ENCODE peak calls at places on chromosomes 7 and 10, in six cellular contexts. J is HepG2, C is SK-N-SH, D is GM12878, I is HCT116, T is K562. M is an unnamed sample.

GRCh38 chr7:108455833-108456677 is at the start of gene NRCAM:
- DNase-seq in J (no peak), C (peak), D (no peak), I (no peak), T (peak), M (peak)

GRCh38 chr7:76357379-76358052 is 1.3 kb downstream of the YWHAG start:
- DNase-seq in J (no peak), C (no peak), D (no peak), I (no peak), T (no peak), M (no peak)

GRCh38 chr7:132516042-132516840 is 60.0 kb downstream of the PLXNA4 start:
- DNase-seq in J (peak), C (no peak), D (no peak), I (no peak), T (no peak), M (no peak)

GRCh38 chr10:98242823-98243222 is 25.2 kb downstream of the LOXL4 start:
- DNase-seq in J (no peak), C (peak), D (no peak), I (no peak), T (no peak), M (peak)

GRCh38 chr10:4006051-4006450 is 221.0 kb upstream of the KLF6 start:
- DNase-seq in J (no peak), C (no peak), D (no peak), I (no peak), T (no peak), M (no peak)

GRCh38 chr7:64893401-64893800 is 9.7 kb upstream of the ZNF273 start:
- DNase-seq in J (no peak), C (peak), D (no peak), I (no peak), T (peak), M (no peak)

GRCh38 chr10:119104653-119105024 is 726 bp downstream of the DENND10 start:
- DNase-seq in J (no peak), C (no peak), D (no peak), I (no peak), T (no peak), M (no peak)

GRCh38 chr10:119853584-119853983 is 19.1 kb downstream of the MCMBP start:
- DNase-seq in J (no peak), C (no peak), D (no peak), I (no peak), T (no peak), M (no peak)

GRCh38 chr7:27156508-27156898 is at the start of gene HOXA7:
- DNase-seq in J (no peak), C (peak), D (no peak), I (no peak), T (no peak), M (no peak)

GRCh38 chr7:49297958-49298357 is 373.6 kb downstream of the CDC14C start:
- DNase-seq in J (no peak), C (no peak), D (no peak), I (no peak), T (no peak), M (no peak)

GRCh38 chr7:2172311-2173183 is 60.2 kb downstream of the MAD1L1 start:
- DNase-seq in J (peak), C (peak), D (no peak), I (no peak), T (no peak), M (peak)

GRCh38 chr10:30284860-30285594 is 64.1 kb downstream of the MTPAP start:
- DNase-seq in J (no peak), C (peak), D (peak), I (no peak), T (no peak), M (no peak)

GRCh38 chr10:8594176-8594575 is 539.7 kb downstream of the GATA3 start:
- DNase-seq in J (no peak), C (no peak), D (no peak), I (no peak), T (no peak), M (no peak)

GRCh38 chr7:2870471-2870941 is 26.4 kb upstream of the GNA12 start:
- DNase-seq in J (no peak), C (peak), D (no peak), I (peak), T (no peak), M (peak)

GRCh38 chr7:23106491-23106800 is 861 bp downstream of the KLHL7 start:
- DNase-seq in J (no peak), C (peak), D (no peak), I (no peak), T (no peak), M (no peak)

GRCh38 chr10:114320249-114321116 is 81.4 kb downstream of the VWA2 start:
- DNase-seq in J (no peak), C (no peak), D (no peak), I (peak), T (no peak), M (no peak)

GRCh38 chr7:101398631-101399289 is 36.1 kb downstream of the COL26A1 start:
- DNase-seq in J (no peak), C (no peak), D (no peak), I (no peak), T (no peak), M (no peak)

GRCh38 chr7:41415473-41416207 is 287.2 kb downstream of the INHBA start:
- DNase-seq in J (no peak), C (no peak), D (no peak), I (no peak), T (no peak), M (no peak)

GRCh38 chr7:141359740-141360413 is 191.3 kb upstream of the AGK start:
- DNase-seq in J (no peak), C (no peak), D (no peak), I (no peak), T (no peak), M (no peak)

GRCh38 chr10:101829561-101830315 is 11.5 kb upstream of the OGA start:
- DNase-seq in J (no peak), C (peak), D (no peak), I (no peak), T (peak), M (no peak)

GRCh38 chr10:133444342-133445267 is 9.1 kb upstream of the SCART1 start:
- DNase-seq in J (no peak), C (peak), D (no peak), I (no peak), T (no peak), M (no peak)

GRCh38 chr7:87876759-87877234 is 504 bp downstream of the DBF4 start:
- DNase-seq in J (peak), C (peak), D (no peak), I (no peak), T (peak), M (peak)

GRCh38 chr7:149879271-149879711 is 5.5 kb downstream of the ATP6V0E2 start:
- DNase-seq in J (no peak), C (no peak), D (no peak), I (no peak), T (no peak), M (no peak)

GRCh38 chr7:135248546-135248945 is 14.9 kb downstream of the STRA8 start:
- DNase-seq in J (no peak), C (no peak), D (no peak), I (no peak), T (no peak), M (no peak)

GRCh38 chr10:73110345-73110849 is at the start of gene NUDT13:
- DNase-seq in J (peak), C (peak), D (peak), I (peak), T (peak), M (peak)

GRCh38 chr7:137992738-137993394 is 9.0 kb downstream of the CREB3L2 start:
- DNase-seq in J (peak), C (no peak), D (no peak), I (no peak), T (peak), M (no peak)

GRCh38 chr10:4541292-4541691 is 284.7 kb upstream of the AKR1E2 start:
- DNase-seq in J (no peak), C (no peak), D (no peak), I (peak), T (no peak), M (no peak)

GRCh38 chr10:102312683-102313082 is 67.4 kb downstream of the GBF1 start:
- DNase-seq in J (no peak), C (no peak), D (no peak), I (no peak), T (no peak), M (no peak)

GRCh38 chr10:44640429-44640828 is 255.5 kb upstream of the CXCL12 start:
- DNase-seq in J (no peak), C (no peak), D (no peak), I (no peak), T (no peak), M (no peak)

GRCh38 chr7:32474008-32474407 is 16.2 kb downstream of the LSM5 start:
- DNase-seq in J (no peak), C (no peak), D (no peak), I (no peak), T (no peak), M (no peak)

GRCh38 chr10:114000461-114000860 is 43.2 kb upstream of the ADRB1 start:
- DNase-seq in J (no peak), C (no peak), D (no peak), I (no peak), T (no peak), M (no peak)

GRCh38 chr7:157496426-157497275 is 159.8 kb downstream of the DNAJB6 start:
- DNase-seq in J (no peak), C (no peak), D (no peak), I (no peak), T (no peak), M (no peak)

GRCh38 chr10:88392222-88392621 is 190.9 kb downstream of the RNLS start:
- DNase-seq in J (no peak), C (no peak), D (peak), I (no peak), T (no peak), M (no peak)

GRCh38 chr10:101693701-101694055 is 1.3 kb downstream of the FBXW4 start:
- DNase-seq in J (peak), C (peak), D (no peak), I (no peak), T (peak), M (no peak)

GRCh38 chr7:63067897-63068585 is 930.6 kb upstream of the ZNF722 start:
- DNase-seq in J (no peak), C (no peak), D (no peak), I (no peak), T (peak), M (peak)

GRCh38 chr7:91082854-91083495 is 181.3 kb upstream of the FZD1 start:
- DNase-seq in J (no peak), C (peak), D (no peak), I (no peak), T (peak), M (no peak)

DNA sequence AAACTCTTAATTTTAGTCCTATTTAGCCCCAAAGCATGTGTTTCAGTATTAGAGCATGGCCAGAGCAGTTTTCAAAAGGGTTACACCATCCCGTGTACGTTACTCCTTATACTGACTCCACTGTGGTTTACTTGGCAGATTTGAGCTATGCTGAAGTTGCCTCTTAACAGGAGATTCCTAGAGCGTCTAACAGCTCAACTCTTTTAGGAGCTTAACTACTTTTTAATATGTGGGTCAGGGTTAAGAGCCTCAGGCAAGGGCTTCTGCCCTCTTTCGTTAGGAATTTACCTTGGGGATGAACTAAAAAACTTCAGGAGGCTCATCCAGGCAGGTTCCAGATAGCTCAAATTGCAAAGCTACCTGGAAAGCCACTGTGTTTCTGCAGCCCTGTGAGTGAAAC is 674.8 kb upstream of the C7orf33 start:
- DNase-seq in J (no peak), C (no peak), D (no peak), I (no peak), T (no peak), M (no peak)
- TF ChIP-seq JUND in J (no peak), C (no peak), D (no peak), I (no peak), T (no peak), M (no peak)

GRCh38 chr10:132422169-132422691 is 25.2 kb downstream of the PWWP2B start:
- DNase-seq in J (no peak), C (peak), D (no peak), I (no peak), T (no peak), M (no peak)
- TF ChIP-seq JUND in J (no peak), C (no peak), D (no peak), I (no peak), T (no peak), M (no peak)

DNA sequence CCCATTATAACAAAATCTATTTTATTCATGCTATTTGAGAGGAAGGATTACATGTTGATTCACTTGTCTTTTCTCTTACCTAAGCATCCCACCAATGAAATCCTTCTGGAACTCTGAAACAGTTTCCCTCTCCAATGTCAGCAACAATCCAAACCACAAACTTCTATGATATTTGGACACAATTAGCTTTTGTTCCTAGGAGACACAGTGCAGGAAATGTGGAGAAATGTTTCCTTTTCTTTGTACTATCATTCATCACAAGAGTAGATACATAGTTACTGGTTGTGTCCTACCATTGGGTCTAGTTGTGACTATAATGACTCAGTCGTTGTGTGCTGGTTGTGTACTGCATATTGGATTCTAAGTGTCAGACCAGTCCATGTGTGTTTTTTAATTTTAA is 156.8 kb upstream of the MAGI2 start:
- DNase-seq in J (no peak), C (peak), D (no peak), I (no peak), T (no peak), M (no peak)
- TF ChIP-seq JUND in J (no peak), C (no peak), D (no peak), I (no peak), T (no peak), M (no peak)

DNA sequence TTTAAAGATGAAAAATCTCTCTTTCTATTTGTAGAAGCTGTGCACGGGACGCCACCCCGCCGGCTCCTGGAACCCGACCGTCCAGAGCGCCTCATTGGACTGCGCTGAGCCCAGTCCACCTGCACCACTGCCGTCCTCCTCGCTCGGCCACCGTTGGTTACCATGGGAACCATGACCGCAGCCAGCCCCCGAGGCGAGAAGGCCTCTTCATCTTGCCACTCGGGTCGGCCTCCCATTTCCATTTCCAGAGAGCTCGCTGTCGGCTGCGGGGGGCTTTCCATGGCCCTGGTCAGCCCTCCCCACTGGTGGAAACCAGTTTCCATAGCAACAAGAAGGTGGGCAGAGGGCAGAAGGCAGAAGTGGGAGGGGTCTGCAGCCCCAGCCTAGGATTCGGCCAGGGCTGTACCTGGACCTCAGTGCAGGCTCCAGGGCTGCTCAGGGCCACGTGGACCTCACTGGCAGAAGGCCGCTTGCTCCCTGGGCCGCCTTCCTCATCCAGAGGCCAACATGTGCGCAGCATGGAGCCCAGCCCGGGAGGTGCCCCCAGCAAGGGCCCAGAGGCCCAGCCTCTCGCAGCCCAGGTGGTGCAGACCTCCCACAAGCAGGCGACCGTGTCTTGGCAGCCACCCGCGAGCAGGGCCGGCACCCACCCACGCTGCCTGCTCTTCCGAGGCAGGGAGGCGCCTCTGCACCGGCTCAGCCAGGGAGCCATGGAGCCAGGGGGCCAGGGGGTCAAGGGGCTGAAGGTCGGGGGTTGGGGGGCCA is 283.5 kb upstream of the PPP2R2D start:
- DNase-seq in J (no peak), C (peak), D (no peak), I (no peak), T (no peak), M (peak)
- TF ChIP-seq JUND in J (no peak), C (no peak), D (no peak), I (no peak), T (no peak), M (no peak)

DNA sequence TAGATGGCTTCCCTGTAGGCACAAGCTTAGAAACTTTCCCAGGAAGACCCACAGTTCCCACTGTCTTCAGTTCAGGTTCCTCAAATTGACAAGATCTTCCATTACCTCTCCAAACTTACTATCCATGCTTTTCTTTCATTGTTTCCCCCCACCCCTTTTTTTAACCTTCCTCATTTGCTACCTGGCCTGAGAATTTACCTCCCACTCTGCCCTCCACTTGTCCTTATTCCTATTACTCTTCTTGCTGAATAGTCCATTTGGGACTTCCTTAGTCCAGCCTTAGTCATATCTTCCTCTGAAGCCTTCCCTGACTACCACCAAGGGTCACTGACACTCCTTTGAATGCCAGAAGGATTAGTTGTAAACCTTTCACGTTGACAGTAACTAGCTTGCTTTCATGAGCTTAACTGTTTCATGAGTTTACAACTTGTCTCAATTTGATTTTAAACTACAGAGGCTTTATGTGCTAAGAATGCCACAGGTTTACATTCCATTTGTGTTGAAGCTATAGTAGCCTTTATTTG is 1.2 kb upstream of the CALU start:
- DNase-seq in J (peak), C (no peak), D (no peak), I (peak), T (no peak), M (no peak)
- TF ChIP-seq JUND in J (no peak), C (no peak), D (no peak), I (no peak), T (no peak), M (no peak)

M was measured in T47D.